ENCODE peak calls at places on chromosomes 2 and 18, in seven cellular contexts. S is NCI-H1436; Z is upper lobe of right lung; M is stimulated activated CD4-positive, alpha-beta T cell treated with anti-CD3 and anti-CD28 coated beads, TNF-alpha, amount 100 ng/mL, for 4 hours; U is AG04450; E is M059J; Y is left cardiac atrium. Q is an unnamed sample.

GRCh38 chr18:62327977-62328376 is 2.9 kb downstream of the TNFRSF11A start:
- DNase-seq in M (no peak), E (no peak), S (no peak), Z (no peak), U (no peak), Y (no peak), Q (no peak)

GRCh38 chr2:157784169-157784822 is 91.8 kb downstream of the ACVR1 start:
- DNase-seq in Y (peak; percentile 67), M (no peak), Z (peak; percentile 66), S (no peak), U (no peak), E (peak; percentile 89), Q (peak; percentile 41)

GRCh38 chr2:148524519-148524919 is 120.0 kb upstream of the EPC2 start:
- DNase-seq in E (no peak), S (no peak), Z (no peak), U (no peak), M (no peak), Y (no peak), Q (no peak)

GRCh38 chr2:46087492-46087891 is 209.7 kb upstream of the EPAS1 start:
- DNase-seq in U (no peak), E (no peak), Y (no peak), S (no peak), M (no peak), Z (no peak), Q (no peak)

GRCh38 chr2:179104736-179105135 is 54.8 kb upstream of the CCDC141 start:
- DNase-seq in M (no peak), E (peak; percentile 73), Z (no peak), Y (no peak), S (no peak), U (no peak), Q (no peak)

GRCh38 chr2:143521404-143521803 is 392.2 kb downstream of the ARHGAP15 start:
- DNase-seq in U (no peak), S (no peak), Z (no peak), Y (no peak), E (no peak), M (no peak), Q (no peak)

GRCh38 chr2:206647985-206648384 is 5.7 kb downstream of the FAM237A start:
- DNase-seq in E (no peak), Y (no peak), M (no peak), S (no peak), U (no peak), Z (no peak), Q (peak; percentile 45)

GRCh38 chr2:51490576-51491234 is 458.8 kb upstream of the NRXN1 start:
- DNase-seq in E (no peak), Y (no peak), Z (no peak), M (no peak), U (no peak), S (peak; percentile 82), Q (no peak)

GRCh38 chr2:146240376-146240775 is 1604.5 kb upstream of the ACVR2A start:
- DNase-seq in M (no peak), Y (no peak), U (no peak), Z (no peak), S (no peak), E (no peak), Q (no peak)

GRCh38 chr2:242088471-242089212 is 219.1 kb downstream of the RTP5 start:
- DNase-seq in Y (peak; percentile 94), Z (peak; percentile 97), E (peak; percentile 76), S (peak; percentile 84), M (peak; percentile 82), U (peak; percentile 15), Q (peak; percentile 45)

GRCh38 chr2:201320257-201320656 is 36.9 kb downstream of the FLACC1 start:
- DNase-seq in E (no peak), M (no peak), Z (no peak), S (no peak), Y (no peak), U (no peak), Q (no peak)

GRCh38 chr18:58733866-58734265 is 62.6 kb downstream of the MALT1 start:
- DNase-seq in Y (no peak), M (no peak), S (no peak), U (no peak), Z (no peak), E (no peak), Q (no peak)

GRCh38 chr2:62382757-62383156 is 123.2 kb downstream of the TMEM17 start:
- DNase-seq in M (no peak), Y (no peak), Z (no peak), S (no peak), E (peak; percentile 51), U (no peak), Q (no peak)

GRCh38 chr2:237585590-237586221 is 4.8 kb downstream of the RAB17 start:
- DNase-seq in E (no peak), Y (no peak), U (no peak), S (no peak), M (no peak), Z (no peak), Q (no peak)

GRCh38 chr18:34738173-34738894 is 28.2 kb downstream of the DTNA start:
- DNase-seq in M (no peak), Y (peak; percentile 22), Z (no peak), S (no peak), E (peak; percentile 26), U (no peak), Q (no peak)

GRCh38 chr2:216147172-216148131 is 38.3 kb downstream of the XRCC5 start:
- DNase-seq in M (no peak), E (no peak), Y (no peak), Z (no peak), S (no peak), U (no peak), Q (no peak)

GRCh38 chr2:46802665-46803550 is 112.7 kb downstream of the MCFD2 start:
- DNase-seq in Z (no peak), U (no peak), E (peak; percentile 51), Y (no peak), M (no peak), S (no peak), Q (no peak)

GRCh38 chr2:88067189-88067588 is 436 bp upstream of the SMYD1 start:
- DNase-seq in M (no peak), E (no peak), S (no peak), Y (no peak), Z (no peak), U (no peak), Q (no peak)

GRCh38 chr2:10542033-10542432 is 93.9 kb upstream of the ODC1 start:
- DNase-seq in S (no peak), U (no peak), Z (no peak), E (no peak), M (no peak), Y (no peak), Q (no peak)

GRCh38 chr18:13112982-13113381 is 105.6 kb upstream of the LDLRAD4 start:
- DNase-seq in E (peak; percentile 7), Z (no peak), S (no peak), M (no peak), Y (peak; percentile 84), U (no peak), Q (no peak)

GRCh38 chr2:98580656-98581284 is 27.5 kb downstream of the COA5 start:
- DNase-seq in U (no peak), E (no peak), Z (no peak), Y (no peak), S (no peak), M (no peak), Q (no peak)

GRCh38 chr2:71483246-71483645 is 29.9 kb downstream of the DYSF start:
- DNase-seq in Z (peak; percentile 32), U (no peak), E (no peak), M (no peak), S (no peak), Y (no peak), Q (no peak)

GRCh38 chr2:105674859-105675541 is 69.7 kb upstream of the NCK2 start:
- DNase-seq in U (no peak), Z (no peak), M (peak; percentile 18), S (no peak), E (no peak), Y (no peak), Q (no peak)

GRCh38 chr18:45107425-45107824 is 426.7 kb downstream of the SETBP1 start:
- DNase-seq in S (no peak), M (no peak), Z (no peak), U (no peak), Y (no peak), E (peak; percentile 65), Q (no peak)

GRCh38 chr2:157336137-157336721 is 10.6 kb upstream of the ERMN start:
- DNase-seq in E (peak; percentile 25), U (no peak), S (peak; percentile 5), Z (no peak), Y (no peak), M (no peak), Q (peak; percentile 43)

GRCh38 chr2:1707771-1708351 is 36.5 kb downstream of the PXDN start:
- DNase-seq in U (peak; percentile 60), M (no peak), Y (peak; percentile 93), E (peak; percentile 93), Z (peak; percentile 71), S (peak; percentile 75), Q (peak; percentile 36)

GRCh38 chr2:112150447-112150846 is 12.3 kb downstream of the FBLN7 start:
- DNase-seq in S (no peak), Z (peak; percentile 8), M (no peak), Y (no peak), E (peak; percentile 93), U (peak; percentile 61), Q (no peak)

GRCh38 chr18:6509417-6510198 is 94.9 kb upstream of the L3MBTL4 start:
- DNase-seq in Z (no peak), Y (no peak), M (no peak), E (peak; percentile 3), S (no peak), U (no peak), Q (no peak)

GRCh38 chr2:201807452-201807980 is 1.2 kb downstream of the CDK15 start:
- DNase-seq in E (peak; percentile 81), S (no peak), Y (peak; percentile 38), U (no peak), M (no peak), Z (no peak), Q (no peak)

GRCh38 chr2:156896294-156896693 is 361.2 kb upstream of the GALNT5 start:
- DNase-seq in S (peak; percentile 28), E (peak; percentile 84), Y (no peak), Z (no peak), U (no peak), M (no peak), Q (no peak)

GRCh38 chr18:9239708-9240107 is 94.9 kb upstream of the TWSG1 start:
- DNase-seq in M (no peak), S (no peak), U (no peak), Z (no peak), E (no peak), Y (no peak), Q (no peak)

GRCh38 chr2:235504459-235505200 is 10.8 kb downstream of the AGAP1 start:
- DNase-seq in Y (no peak), M (no peak), U (no peak), E (no peak), Z (no peak), S (no peak), Q (no peak)

GRCh38 chr2:112768432-112768831 is 4.0 kb upstream of the CKAP2L start:
- DNase-seq in M (no peak), U (no peak), S (no peak), E (peak; percentile 45), Z (no peak), Y (no peak), Q (no peak)

GRCh38 chr2:38407111-38407682 is 30.1 kb upstream of the ATL2 start:
- DNase-seq in M (no peak), U (no peak), Z (no peak), Y (peak; percentile 65), S (no peak), E (no peak), Q (no peak)

GRCh38 chr2:28454016-28454930 is 41.6 kb upstream of the PLB1 start:
- DNase-seq in U (no peak), M (no peak), S (peak; percentile 30), Z (no peak), E (peak; percentile 27), Y (no peak), Q (no peak)

GRCh38 chr2:239873656-239874635 is 151.2 kb downstream of the NDUFA10 start:
- DNase-seq in S (no peak), M (no peak), Y (no peak), Z (peak; percentile 38), E (no peak), U (no peak), Q (no peak)

GRCh38 chr2:240964221-240964853 is 34.1 kb upstream of the SNED1 start:
- DNase-seq in M (no peak), E (no peak), Z (peak; percentile 62), S (no peak), Y (no peak), U (no peak), Q (no peak)

GRCh38 chr2:5479265-5479928 is 212.8 kb upstream of the SOX11 start:
- DNase-seq in S (peak; percentile 75), Y (no peak), M (no peak), U (no peak), E (no peak), Z (no peak), Q (no peak)